ENCODE peak calls at places on chromosomes 11 and 22, in four cellular contexts. H is fibroblast of lung; F is activated effector memory CD4-positive, alpha-beta T cell treated with Interleukin-2 at 50 U/mL for 16 hours; Q is activated T-cell treated with anti-CD3 and anti-CD28 coated beads, Interleukin-2, amount 50 U/mL, for 24 hours. E is an unnamed sample.

GRCh38 chr11:121630041-121630440 is 177.3 kb upstream of the SORL1-AS1 start:
- DNase-seq in H (peak), F (no peak), Q (no peak), E (no peak)

GRCh38 chr11:126140932-126141291 is 70.5 kb downstream of the RPUSD4 start:
- DNase-seq in H (peak), F (no peak), Q (no peak), E (no peak)

GRCh38 chr22:41939981-41940852 is 6.7 kb downstream of the CENPM start:
- DNase-seq in H (no peak), F (peak), Q (peak), E (peak)

GRCh38 chr11:48005878-48006277 is 25.5 kb downstream of the PTPRJ start:
- DNase-seq in H (no peak), F (no peak), Q (peak), E (no peak)

GRCh38 chr22:23250424-23251363 is 70.4 kb downstream of the BCR start:
- DNase-seq in H (no peak), F (no peak), Q (no peak), E (no peak)

GRCh38 chr11:58546841-58547240 is 28.8 kb downstream of the LPXN start:
- DNase-seq in H (no peak), F (no peak), Q (no peak), E (no peak)

GRCh38 chr22:23542933-23543332 is 37.2 kb downstream of the IGLL1 start:
- DNase-seq in H (peak), F (no peak), Q (no peak), E (no peak)

GRCh38 chr22:33851240-33851639 is 69.0 kb downstream of the LARGE1 start:
- DNase-seq in H (no peak), F (no peak), Q (no peak), E (no peak)

GRCh38 chr11:120471131-120471530 is 40.4 kb upstream of the GRIK4 start:
- DNase-seq in H (peak), F (no peak), Q (no peak), E (no peak)

GRCh38 chr22:22013559-22014284 is 31.1 kb upstream of the TOP3B start:
- DNase-seq in H (no peak), F (no peak), Q (no peak), E (no peak)

GRCh38 chr11:47109051-47109791 is 67.5 kb downstream of the ARFGAP2 start:
- DNase-seq in H (no peak), F (no peak), Q (no peak), E (no peak)

GRCh38 chr11:76692956-76693355 is 22.4 kb upstream of the LRRC32 start:
- DNase-seq in H (no peak), F (no peak), Q (no peak), E (no peak)

GRCh38 chr11:30914143-30914762 is 328.1 kb upstream of the MPPED2 start:
- DNase-seq in H (peak), F (no peak), Q (peak), E (no peak)

GRCh38 chr11:69922015-69922595 is 102.9 kb upstream of the FGF3 start:
- DNase-seq in H (no peak), F (no peak), Q (no peak), E (peak)

GRCh38 chr22:49968831-49969661 is 8.5 kb downstream of the PIM3 start:
- DNase-seq in H (no peak), F (no peak), Q (peak), E (peak)

GRCh38 chr11:113163291-113164030 is 150.9 kb upstream of the TTC12 start:
- DNase-seq in H (peak), F (no peak), Q (no peak), E (no peak)

GRCh38 chr11:11814614-11815452 is 26.9 kb upstream of the USP47 start:
- DNase-seq in H (no peak), F (no peak), Q (no peak), E (no peak)

GRCh38 chr22:17783317-17783716 is 9.0 kb upstream of the BID start:
- DNase-seq in H (no peak), F (no peak), Q (no peak), E (no peak)

GRCh38 chr11:120098503-120099054 is 39.3 kb downstream of the TRIM29 start:
- DNase-seq in H (no peak), F (no peak), Q (no peak), E (no peak)

GRCh38 chr11:9180784-9181183 is 84.4 kb downstream of the DENND5A start:
- DNase-seq in H (no peak), F (no peak), Q (no peak), E (no peak)

GRCh38 chr11:72812968-72813739 is 1.1 kb upstream of the ATG16L2 start:
- DNase-seq in H (peak), F (peak), Q (peak), E (peak)

GRCh38 chr11:61961570-61962212 is 5.7 kb downstream of the FTH1 start:
- DNase-seq in H (peak), F (no peak), Q (peak), E (no peak)

GRCh38 chr11:4825132-4825531 is 4.0 kb downstream of the OR51F2 start:
- DNase-seq in H (no peak), F (no peak), Q (no peak), E (no peak)

GRCh38 chr22:40808018-40808841 is 10.9 kb downstream of the SLC25A17 start:
- DNase-seq in H (peak), F (no peak), Q (no peak), E (no peak)

GRCh38 chr11:33268945-33269567 is 11.9 kb downstream of the HIPK3 start:
- DNase-seq in H (peak), F (no peak), Q (no peak), E (no peak)

GRCh38 chr11:14907411-14908213 is 15.6 kb upstream of the CYP2R1 start:
- DNase-seq in H (peak), F (peak), Q (peak), E (peak)

GRCh38 chr11:1178906-1179305 is 21.2 kb downstream of the MUC5AC start:
- DNase-seq in H (no peak), F (no peak), Q (no peak), E (no peak)

GRCh38 chr11:44849424-44849823 is 101.3 kb downstream of the TP53I11 start:
- DNase-seq in H (no peak), F (no peak), Q (no peak), E (no peak)

GRCh38 chr11:58493676-58494075 is 14.2 kb downstream of the OR5B21 start:
- DNase-seq in H (peak), F (no peak), Q (no peak), E (no peak)

GRCh38 chr11:102151784-102152525 is 41.7 kb downstream of the YAP1 start:
- DNase-seq in H (no peak), F (no peak), Q (no peak), E (no peak)